ENCODE peak calls at places on chromosomes 11 and 22, in eight cellular contexts. One of them, this sample, is unnamed.
A peak's percentile ranks its signal among the peaks of the same experiment; 100 is the strongest.

GRCh38 chr22:20429254-20430100 is 8.1 kb downstream of the SCARF2 start:
- DNase-seq in cardiac muscle cell: no peak
- DNase-seq in body of pancreas: peak; percentile 66
- DNase-seq in HCT116: no peak
- DNase-seq in fibroblast of lung: no peak
- DNase-seq in right lobe of liver: peak; percentile 71
- DNase-seq in HepG2: no peak
- DNase-seq in IMR-90: no peak
- DNase-seq in this sample: peak; percentile 86

GRCh38 chr11:29328961-29329441 is 687.8 kb downstream of the KCNA4 start:
- DNase-seq in cardiac muscle cell: peak; percentile 83
- DNase-seq in body of pancreas: no peak
- DNase-seq in HCT116: peak; percentile 62
- DNase-seq in fibroblast of lung: peak; percentile 72
- DNase-seq in right lobe of liver: no peak
- DNase-seq in HepG2: peak; percentile 35
- DNase-seq in IMR-90: peak; percentile 95
- DNase-seq in this sample: no peak

GRCh38 chr11:100890779-100891178 is 203.7 kb downstream of the ARHGAP42 start:
- DNase-seq in cardiac muscle cell: peak; percentile 91
- DNase-seq in body of pancreas: no peak
- DNase-seq in HCT116: no peak
- DNase-seq in fibroblast of lung: peak; percentile 98
- DNase-seq in right lobe of liver: no peak
- DNase-seq in HepG2: no peak
- DNase-seq in IMR-90: peak; percentile 98
- DNase-seq in this sample: no peak

GRCh38 chr11:118435233-118435892 is 929 bp upstream of the KMT2A start:
- DNase-seq in cardiac muscle cell: peak; percentile 54
- DNase-seq in body of pancreas: peak; percentile 51
- DNase-seq in HCT116: peak; percentile 18
- DNase-seq in fibroblast of lung: peak; percentile 37
- DNase-seq in right lobe of liver: peak; percentile 70
- DNase-seq in HepG2: peak; percentile 75
- DNase-seq in IMR-90: peak; percentile 20
- DNase-seq in this sample: peak; percentile 75

GRCh38 chr11:10298342-10298741 is 4.3 kb upstream of the SBF2 start:
- DNase-seq in cardiac muscle cell: peak; percentile 80
- DNase-seq in body of pancreas: no peak
- DNase-seq in HCT116: no peak
- DNase-seq in fibroblast of lung: peak; percentile 88
- DNase-seq in right lobe of liver: no peak
- DNase-seq in HepG2: peak; percentile 42
- DNase-seq in IMR-90: peak; percentile 98
- DNase-seq in this sample: no peak

GRCh38 chr11:79404325-79404724 is 36.5 kb downstream of the TENM4 start:
- DNase-seq in cardiac muscle cell: peak; percentile 79
- DNase-seq in body of pancreas: no peak
- DNase-seq in HCT116: no peak
- DNase-seq in fibroblast of lung: peak; percentile 76
- DNase-seq in right lobe of liver: no peak
- DNase-seq in HepG2: no peak
- DNase-seq in IMR-90: peak; percentile 73
- DNase-seq in this sample: no peak

GRCh38 chr11:5380740-5381342 is 2.8 kb upstream of the OR51M1 start:
- DNase-seq in cardiac muscle cell: peak; percentile 78
- DNase-seq in body of pancreas: peak; percentile 48
- DNase-seq in HCT116: peak; percentile 36
- DNase-seq in fibroblast of lung: peak; percentile 79
- DNase-seq in right lobe of liver: peak; percentile 58
- DNase-seq in HepG2: peak; percentile 52
- DNase-seq in IMR-90: peak; percentile 77
- DNase-seq in this sample: no peak

GRCh38 chr22:46691571-46691970 is 46.5 kb downstream of the CERK start:
- DNase-seq in cardiac muscle cell: no peak
- DNase-seq in body of pancreas: no peak
- DNase-seq in HCT116: no peak
- DNase-seq in fibroblast of lung: no peak
- DNase-seq in right lobe of liver: no peak
- DNase-seq in HepG2: no peak
- DNase-seq in IMR-90: no peak
- DNase-seq in this sample: no peak

GRCh38 chr22:49784987-49785614 is 42.6 kb downstream of the BRD1 start:
- DNase-seq in cardiac muscle cell: no peak
- DNase-seq in body of pancreas: no peak
- DNase-seq in HCT116: no peak
- DNase-seq in fibroblast of lung: no peak
- DNase-seq in right lobe of liver: no peak
- DNase-seq in HepG2: no peak
- DNase-seq in IMR-90: no peak
- DNase-seq in this sample: no peak

GRCh38 chr22:49783036-49783746 is 44.5 kb downstream of the BRD1 start:
- DNase-seq in cardiac muscle cell: no peak
- DNase-seq in body of pancreas: no peak
- DNase-seq in HCT116: no peak
- DNase-seq in fibroblast of lung: no peak
- DNase-seq in right lobe of liver: no peak
- DNase-seq in HepG2: no peak
- DNase-seq in IMR-90: no peak
- DNase-seq in this sample: no peak

GRCh38 chr22:49784630-49784971 is 43.1 kb downstream of the BRD1 start:
- DNase-seq in cardiac muscle cell: no peak
- DNase-seq in body of pancreas: no peak
- DNase-seq in HCT116: no peak
- DNase-seq in fibroblast of lung: no peak
- DNase-seq in right lobe of liver: no peak
- DNase-seq in HepG2: no peak
- DNase-seq in IMR-90: no peak
- DNase-seq in this sample: no peak

GRCh38 chr22:49785841-49786451 is 41.7 kb downstream of the BRD1 start:
- DNase-seq in cardiac muscle cell: no peak
- DNase-seq in body of pancreas: no peak
- DNase-seq in HCT116: no peak
- DNase-seq in fibroblast of lung: no peak
- DNase-seq in right lobe of liver: no peak
- DNase-seq in HepG2: no peak
- DNase-seq in IMR-90: no peak
- DNase-seq in this sample: no peak

DNA sequence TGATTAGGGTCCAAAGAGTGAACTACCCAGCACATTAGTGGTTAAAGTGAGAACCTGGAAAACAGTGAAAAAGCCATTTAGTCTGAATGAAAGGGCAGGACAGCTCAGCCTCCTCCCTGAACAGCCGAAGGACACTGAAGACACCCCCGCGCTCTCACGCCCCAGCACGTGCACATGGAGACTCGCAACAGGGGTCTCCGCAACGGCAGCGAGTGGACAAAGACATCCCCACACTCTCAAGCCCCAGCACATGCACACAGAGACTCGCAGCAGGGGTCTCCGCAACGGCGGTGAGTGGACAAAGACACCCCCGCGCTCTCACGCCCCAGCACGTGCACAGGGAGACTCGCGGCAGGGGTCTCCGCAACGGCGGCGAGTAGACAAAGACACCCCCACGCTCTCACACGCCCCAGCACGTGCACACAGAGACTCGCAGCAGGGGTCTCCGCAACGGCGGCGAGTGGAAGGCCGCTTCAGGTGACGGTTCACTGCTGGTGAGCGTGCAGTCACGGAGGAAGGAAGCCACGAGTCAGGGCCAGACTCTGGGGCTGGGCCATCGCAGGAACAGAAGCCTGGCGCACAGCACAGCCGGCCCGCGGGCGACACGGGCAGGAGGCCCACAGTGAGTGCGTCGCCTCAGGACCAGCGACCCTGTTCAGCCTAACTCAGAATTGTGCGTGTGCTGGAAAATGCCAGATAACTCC is 43.6 kb downstream of the BRD1 start:
- DNase-seq in cardiac muscle cell: no peak
- DNase-seq in body of pancreas: no peak
- DNase-seq in HCT116: no peak
- DNase-seq in fibroblast of lung: no peak
- DNase-seq in right lobe of liver: no peak
- DNase-seq in HepG2: no peak
- DNase-seq in IMR-90: no peak
- DNase-seq in this sample: no peak
- H3K4me1 ChIP-seq in cardiac muscle cell: peaks cover 7% of the 10 kb centered on the region
- H3K4me1 ChIP-seq in body of pancreas: peaks cover 9% of the 10 kb centered on the region
- H3K4me1 ChIP-seq in HCT116: no peaks in the 10 kb centered on the region
- H3K4me1 ChIP-seq in fibroblast of lung: peaks cover 2% of the 10 kb centered on the region
- H3K4me1 ChIP-seq in right lobe of liver: no peaks in the 10 kb centered on the region
- H3K4me1 ChIP-seq in HepG2: peaks cover 12% of the 10 kb centered on the region
- H3K4me1 ChIP-seq in IMR-90: peaks cover 7% of the 10 kb centered on the region
- H3K4me1 ChIP-seq in this sample: peaks cover 16% of the 10 kb centered on the region

GRCh38 chr11:94675788-94676187 is 92.4 kb upstream of the AMOTL1 start:
- DNase-seq in cardiac muscle cell: no peak
- DNase-seq in body of pancreas: no peak
- DNase-seq in HCT116: no peak
- DNase-seq in fibroblast of lung: no peak
- DNase-seq in right lobe of liver: no peak
- DNase-seq in HepG2: no peak
- DNase-seq in IMR-90: peak; percentile 4
- DNase-seq in this sample: no peak

GRCh38 chr11:94672636-94673035 is 95.5 kb upstream of the AMOTL1 start:
- DNase-seq in cardiac muscle cell: no peak
- DNase-seq in body of pancreas: no peak
- DNase-seq in HCT116: no peak
- DNase-seq in fibroblast of lung: no peak
- DNase-seq in right lobe of liver: no peak
- DNase-seq in HepG2: no peak
- DNase-seq in IMR-90: no peak
- DNase-seq in this sample: no peak

GRCh38 chr11:94675239-94675638 is 92.9 kb upstream of the AMOTL1 start:
- DNase-seq in cardiac muscle cell: no peak
- DNase-seq in body of pancreas: no peak
- DNase-seq in HCT116: no peak
- DNase-seq in fibroblast of lung: no peak
- DNase-seq in right lobe of liver: no peak
- DNase-seq in HepG2: no peak
- DNase-seq in IMR-90: no peak
- DNase-seq in this sample: no peak

GRCh38 chr11:94673353-94673752 is 94.8 kb upstream of the AMOTL1 start:
- DNase-seq in cardiac muscle cell: no peak
- DNase-seq in body of pancreas: no peak
- DNase-seq in HCT116: no peak
- DNase-seq in fibroblast of lung: no peak
- DNase-seq in right lobe of liver: no peak
- DNase-seq in HepG2: no peak
- DNase-seq in IMR-90: no peak
- DNase-seq in this sample: no peak

DNA sequence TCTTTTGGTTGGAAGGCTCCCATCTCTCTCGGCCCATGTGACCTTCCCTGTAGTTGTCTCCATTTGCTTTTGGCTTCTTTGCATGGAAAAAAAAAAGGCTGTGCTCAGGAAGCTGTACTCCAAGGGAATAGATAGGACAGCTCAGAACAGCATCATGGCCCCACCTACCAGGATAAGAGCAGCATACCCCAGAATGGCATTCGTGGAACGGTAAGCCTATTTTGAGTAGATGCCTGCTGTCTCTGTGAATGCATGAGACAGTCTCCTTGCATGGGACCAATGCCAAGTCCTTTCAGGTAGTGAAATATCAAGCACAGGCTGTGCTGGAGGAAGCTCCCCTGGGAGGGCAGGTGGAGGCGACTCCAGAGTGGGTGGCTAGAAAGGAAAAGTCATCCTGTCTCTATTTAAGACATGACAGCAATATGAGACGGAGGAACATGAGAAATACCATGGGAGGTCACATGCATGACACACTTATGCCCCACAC is 94.1 kb upstream of the AMOTL1 start:
- DNase-seq in cardiac muscle cell: no peak
- DNase-seq in body of pancreas: no peak
- DNase-seq in HCT116: no peak
- DNase-seq in fibroblast of lung: no peak
- DNase-seq in right lobe of liver: no peak
- DNase-seq in HepG2: no peak
- DNase-seq in IMR-90: no peak
- DNase-seq in this sample: no peak
- H3K4me1 ChIP-seq in cardiac muscle cell: no peaks in the 10 kb centered on the region
- H3K4me1 ChIP-seq in body of pancreas: no peaks in the 10 kb centered on the region
- H3K4me1 ChIP-seq in HCT116: peaks cover 10% of the 10 kb centered on the region
- H3K4me1 ChIP-seq in fibroblast of lung: no peaks in the 10 kb centered on the region
- H3K4me1 ChIP-seq in right lobe of liver: no peaks in the 10 kb centered on the region
- H3K4me1 ChIP-seq in HepG2: no peaks in the 10 kb centered on the region
- H3K4me1 ChIP-seq in IMR-90: no peaks in the 10 kb centered on the region
- H3K4me1 ChIP-seq in this sample: no peaks in the 10 kb centered on the region

GRCh38 chr11:67558084-67558772 is 25.4 kb upstream of the GSTP1 start:
- DNase-seq in cardiac muscle cell: peak; percentile 54
- DNase-seq in body of pancreas: no peak
- DNase-seq in HCT116: no peak
- DNase-seq in fibroblast of lung: no peak
- DNase-seq in right lobe of liver: no peak
- DNase-seq in HepG2: peak; percentile 37
- DNase-seq in IMR-90: no peak
- DNase-seq in this sample: peak; percentile 84

GRCh38 chr11:67561971-67562560 is 21.5 kb upstream of the GSTP1 start:
- DNase-seq in cardiac muscle cell: no peak
- DNase-seq in body of pancreas: no peak
- DNase-seq in HCT116: no peak
- DNase-seq in fibroblast of lung: no peak
- DNase-seq in right lobe of liver: no peak
- DNase-seq in HepG2: no peak
- DNase-seq in IMR-90: peak; percentile 30
- DNase-seq in this sample: no peak

GRCh38 chr11:67564230-67564629 is 19.4 kb upstream of the GSTP1 start:
- DNase-seq in cardiac muscle cell: no peak
- DNase-seq in body of pancreas: no peak
- DNase-seq in HCT116: no peak
- DNase-seq in fibroblast of lung: no peak
- DNase-seq in right lobe of liver: no peak
- DNase-seq in HepG2: no peak
- DNase-seq in IMR-90: no peak
- DNase-seq in this sample: no peak

GRCh38 chr11:67563354-67564114 is 20.1 kb upstream of the GSTP1 start:
- DNase-seq in cardiac muscle cell: peak; percentile 90
- DNase-seq in body of pancreas: peak; percentile 71
- DNase-seq in HCT116: peak; percentile 76
- DNase-seq in fibroblast of lung: peak; percentile 76
- DNase-seq in right lobe of liver: peak; percentile 76
- DNase-seq in HepG2: no peak
- DNase-seq in IMR-90: peak; percentile 96
- DNase-seq in this sample: no peak

DNA sequence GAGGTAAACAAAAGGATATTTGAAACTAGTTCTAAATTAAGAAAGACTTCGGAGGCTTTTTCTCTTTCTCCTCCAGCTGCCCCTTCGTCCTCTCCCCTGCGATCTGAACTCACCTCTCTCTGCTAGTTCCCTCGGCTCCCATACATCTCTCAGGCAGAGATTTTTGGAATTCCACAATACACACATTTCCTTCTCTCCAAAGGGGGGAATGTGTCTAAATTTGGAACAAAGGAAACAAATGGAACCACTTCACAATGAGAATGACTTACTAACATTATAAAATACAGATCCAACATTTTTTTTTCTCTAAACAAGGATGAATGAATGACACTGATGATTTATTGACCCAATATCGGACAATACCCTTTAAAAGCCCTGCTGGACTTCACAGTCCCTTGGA is 20.7 kb upstream of the GSTP1 start:
- DNase-seq in cardiac muscle cell: peak; percentile 15
- DNase-seq in body of pancreas: no peak
- DNase-seq in HCT116: no peak
- DNase-seq in fibroblast of lung: no peak
- DNase-seq in right lobe of liver: no peak
- DNase-seq in HepG2: no peak
- DNase-seq in IMR-90: no peak
- DNase-seq in this sample: no peak
- H3K4me1 ChIP-seq in cardiac muscle cell: peaks cover 8% of the 10 kb centered on the region
- H3K4me1 ChIP-seq in body of pancreas: peaks cover 14% of the 10 kb centered on the region
- H3K4me1 ChIP-seq in HCT116: peaks cover 31% of the 10 kb centered on the region
- H3K4me1 ChIP-seq in fibroblast of lung: no peaks in the 10 kb centered on the region
- H3K4me1 ChIP-seq in right lobe of liver: no peaks in the 10 kb centered on the region
- H3K4me1 ChIP-seq in HepG2: peaks cover 40% of the 10 kb centered on the region
- H3K4me1 ChIP-seq in IMR-90: peaks cover 6% of the 10 kb centered on the region
- H3K4me1 ChIP-seq in this sample: peaks cover 7% of the 10 kb centered on the region

GRCh38 chr22:23218867-23219251 is 38.5 kb downstream of the BCR start:
- DNase-seq in cardiac muscle cell: peak; percentile 71
- DNase-seq in body of pancreas: peak; percentile 62
- DNase-seq in HCT116: no peak
- DNase-seq in fibroblast of lung: peak; percentile 77
- DNase-seq in right lobe of liver: no peak
- DNase-seq in HepG2: peak; percentile 59
- DNase-seq in IMR-90: peak; percentile 62
- DNase-seq in this sample: peak; percentile 90
- H3K4me1 ChIP-seq in cardiac muscle cell: peaks cover 36% of the 10 kb centered on the region
- H3K4me1 ChIP-seq in body of pancreas: peaks cover 71% of the 10 kb centered on the region
- H3K4me1 ChIP-seq in HCT116: peaks cover 36% of the 10 kb centered on the region
- H3K4me1 ChIP-seq in fibroblast of lung: peaks cover 32% of the 10 kb centered on the region
- H3K4me1 ChIP-seq in right lobe of liver: no peaks in the 10 kb centered on the region
- H3K4me1 ChIP-seq in HepG2: peaks cover 78% of the 10 kb centered on the region
- H3K4me1 ChIP-seq in IMR-90: peaks cover 44% of the 10 kb centered on the region
- H3K4me1 ChIP-seq in this sample: peaks cover 89% of the 10 kb centered on the region

This sample was measured in upper lobe of right lung.